ENCODE peak calls at places on chromosome 12, in seven cellular contexts. One of them, this sample, is unnamed.

GRCh38 chr12:131617596-131618302 is 93.1 kb upstream of the SFSWAP start:
- ATAC-seq in left lung: no peak
- ATAC-seq in T-helper 17 cell: no peak
- ATAC-seq in natural killer cell treated with Interleukin-12 subunit alpha and Interleukin-12 subunit beta and Interleukin-15 and Interleukin-18, amount 100 ng/mL, for 72 hours: no peak
- ATAC-seq in activated T-cell treated with anti-CD3 and anti-CD28 coated beads, Interleukin-2, amount 50 U/mL, for 72 hours: no peak
- ATAC-seq in PC-3: no peak
- ATAC-seq in SK-N-SH treated with all-trans-retinoic acid at 6 μM for 48 hours: no peak
- ATAC-seq in this sample: no peak

GRCh38 chr12:3363608-3364007 is 127.4 kb upstream of the PRMT8 start:
- ATAC-seq in activated T-cell treated with anti-CD3 and anti-CD28 coated beads, Interleukin-2, amount 50 U/mL, for 72 hours: no peak
- ATAC-seq in T-helper 17 cell: no peak
- ATAC-seq in PC-3: no peak
- ATAC-seq in natural killer cell treated with Interleukin-12 subunit alpha and Interleukin-12 subunit beta and Interleukin-15 and Interleukin-18, amount 100 ng/mL, for 72 hours: no peak
- ATAC-seq in SK-N-SH treated with all-trans-retinoic acid at 6 μM for 48 hours: no peak
- ATAC-seq in left lung: no peak
- ATAC-seq in this sample: no peak

GRCh38 chr12:47858511-47859266 is 39.0 kb upstream of the HDAC7 start:
- ATAC-seq in left lung: peak; percentile 40
- ATAC-seq in natural killer cell treated with Interleukin-12 subunit alpha and Interleukin-12 subunit beta and Interleukin-15 and Interleukin-18, amount 100 ng/mL, for 72 hours: no peak
- ATAC-seq in T-helper 17 cell: no peak
- ATAC-seq in PC-3: peak; percentile 75
- ATAC-seq in activated T-cell treated with anti-CD3 and anti-CD28 coated beads, Interleukin-2, amount 50 U/mL, for 72 hours: no peak
- ATAC-seq in SK-N-SH treated with all-trans-retinoic acid at 6 μM for 48 hours: no peak
- ATAC-seq in this sample: peak; percentile 84

GRCh38 chr12:122079038-122079531 is 529 bp downstream of the MLXIP start:
- ATAC-seq in left lung: peak; percentile 0
- ATAC-seq in natural killer cell treated with Interleukin-12 subunit alpha and Interleukin-12 subunit beta and Interleukin-15 and Interleukin-18, amount 100 ng/mL, for 72 hours: no peak
- ATAC-seq in activated T-cell treated with anti-CD3 and anti-CD28 coated beads, Interleukin-2, amount 50 U/mL, for 72 hours: peak; percentile 21
- ATAC-seq in SK-N-SH treated with all-trans-retinoic acid at 6 μM for 48 hours: peak; percentile 3
- ATAC-seq in PC-3: peak; percentile 16
- ATAC-seq in T-helper 17 cell: peak; percentile 24
- ATAC-seq in this sample: peak; percentile 1

GRCh38 chr12:106046947-106047346 is 91.8 kb downstream of the NUAK1 start:
- ATAC-seq in T-helper 17 cell: no peak
- ATAC-seq in PC-3: no peak
- ATAC-seq in activated T-cell treated with anti-CD3 and anti-CD28 coated beads, Interleukin-2, amount 50 U/mL, for 72 hours: no peak
- ATAC-seq in left lung: no peak
- ATAC-seq in natural killer cell treated with Interleukin-12 subunit alpha and Interleukin-12 subunit beta and Interleukin-15 and Interleukin-18, amount 100 ng/mL, for 72 hours: no peak
- ATAC-seq in SK-N-SH treated with all-trans-retinoic acid at 6 μM for 48 hours: no peak
- ATAC-seq in this sample: no peak

GRCh38 chr12:109654357-109654756 is 59.3 kb upstream of the FAM222A start:
- ATAC-seq in left lung: no peak
- ATAC-seq in SK-N-SH treated with all-trans-retinoic acid at 6 μM for 48 hours: peak; percentile 39
- ATAC-seq in natural killer cell treated with Interleukin-12 subunit alpha and Interleukin-12 subunit beta and Interleukin-15 and Interleukin-18, amount 100 ng/mL, for 72 hours: no peak
- ATAC-seq in PC-3: no peak
- ATAC-seq in activated T-cell treated with anti-CD3 and anti-CD28 coated beads, Interleukin-2, amount 50 U/mL, for 72 hours: no peak
- ATAC-seq in T-helper 17 cell: no peak
- ATAC-seq in this sample: no peak

GRCh38 chr12:73629171-73629570 is 908.5 kb upstream of the ATXN7L3B start:
- ATAC-seq in PC-3: no peak
- ATAC-seq in left lung: no peak
- ATAC-seq in SK-N-SH treated with all-trans-retinoic acid at 6 μM for 48 hours: no peak
- ATAC-seq in natural killer cell treated with Interleukin-12 subunit alpha and Interleukin-12 subunit beta and Interleukin-15 and Interleukin-18, amount 100 ng/mL, for 72 hours: no peak
- ATAC-seq in T-helper 17 cell: no peak
- ATAC-seq in activated T-cell treated with anti-CD3 and anti-CD28 coated beads, Interleukin-2, amount 50 U/mL, for 72 hours: no peak
- ATAC-seq in this sample: no peak

GRCh38 chr12:11862794-11863193 is 207.9 kb upstream of the BCL2L14 start:
- ATAC-seq in natural killer cell treated with Interleukin-12 subunit alpha and Interleukin-12 subunit beta and Interleukin-15 and Interleukin-18, amount 100 ng/mL, for 72 hours: no peak
- ATAC-seq in left lung: peak; percentile 63
- ATAC-seq in activated T-cell treated with anti-CD3 and anti-CD28 coated beads, Interleukin-2, amount 50 U/mL, for 72 hours: peak; percentile 58
- ATAC-seq in PC-3: no peak
- ATAC-seq in T-helper 17 cell: no peak
- ATAC-seq in SK-N-SH treated with all-trans-retinoic acid at 6 μM for 48 hours: peak; percentile 84
- ATAC-seq in this sample: no peak

GRCh38 chr12:147242-147641 is 66.7 kb downstream of the SLC6A12 start:
- ATAC-seq in SK-N-SH treated with all-trans-retinoic acid at 6 μM for 48 hours: no peak
- ATAC-seq in PC-3: no peak
- ATAC-seq in T-helper 17 cell: no peak
- ATAC-seq in left lung: no peak
- ATAC-seq in activated T-cell treated with anti-CD3 and anti-CD28 coated beads, Interleukin-2, amount 50 U/mL, for 72 hours: no peak
- ATAC-seq in natural killer cell treated with Interleukin-12 subunit alpha and Interleukin-12 subunit beta and Interleukin-15 and Interleukin-18, amount 100 ng/mL, for 72 hours: no peak
- ATAC-seq in this sample: no peak

GRCh38 chr12:108234155-108234554 is 105.0 kb downstream of the CMKLR1 start:
- ATAC-seq in activated T-cell treated with anti-CD3 and anti-CD28 coated beads, Interleukin-2, amount 50 U/mL, for 72 hours: no peak
- ATAC-seq in SK-N-SH treated with all-trans-retinoic acid at 6 μM for 48 hours: no peak
- ATAC-seq in left lung: peak; percentile 38
- ATAC-seq in PC-3: no peak
- ATAC-seq in T-helper 17 cell: no peak
- ATAC-seq in natural killer cell treated with Interleukin-12 subunit alpha and Interleukin-12 subunit beta and Interleukin-15 and Interleukin-18, amount 100 ng/mL, for 72 hours: peak; percentile 47
- ATAC-seq in this sample: no peak

GRCh38 chr12:7608184-7608911 is 57.4 kb downstream of the APOBEC1 start:
- ATAC-seq in PC-3: no peak
- ATAC-seq in SK-N-SH treated with all-trans-retinoic acid at 6 μM for 48 hours: no peak
- ATAC-seq in T-helper 17 cell: no peak
- ATAC-seq in activated T-cell treated with anti-CD3 and anti-CD28 coated beads, Interleukin-2, amount 50 U/mL, for 72 hours: no peak
- ATAC-seq in left lung: no peak
- ATAC-seq in natural killer cell treated with Interleukin-12 subunit alpha and Interleukin-12 subunit beta and Interleukin-15 and Interleukin-18, amount 100 ng/mL, for 72 hours: peak; percentile 27
- ATAC-seq in this sample: peak; percentile 84

GRCh38 chr12:125533434-125534029 is 468.3 kb downstream of the AACS start:
- ATAC-seq in T-helper 17 cell: no peak
- ATAC-seq in natural killer cell treated with Interleukin-12 subunit alpha and Interleukin-12 subunit beta and Interleukin-15 and Interleukin-18, amount 100 ng/mL, for 72 hours: peak; percentile 20
- ATAC-seq in left lung: peak; percentile 83
- ATAC-seq in SK-N-SH treated with all-trans-retinoic acid at 6 μM for 48 hours: peak; percentile 91
- ATAC-seq in PC-3: peak; percentile 83
- ATAC-seq in activated T-cell treated with anti-CD3 and anti-CD28 coated beads, Interleukin-2, amount 50 U/mL, for 72 hours: peak; percentile 35
- ATAC-seq in this sample: peak; percentile 44

GRCh38 chr12:12024958-12025682 is 45.6 kb upstream of the BCL2L14 start:
- ATAC-seq in T-helper 17 cell: peak; percentile 98
- ATAC-seq in activated T-cell treated with anti-CD3 and anti-CD28 coated beads, Interleukin-2, amount 50 U/mL, for 72 hours: peak; percentile 63
- ATAC-seq in natural killer cell treated with Interleukin-12 subunit alpha and Interleukin-12 subunit beta and Interleukin-15 and Interleukin-18, amount 100 ng/mL, for 72 hours: peak; percentile 55
- ATAC-seq in SK-N-SH treated with all-trans-retinoic acid at 6 μM for 48 hours: no peak
- ATAC-seq in PC-3: no peak
- ATAC-seq in left lung: no peak
- ATAC-seq in this sample: peak; percentile 67

GRCh38 chr12:79881351-79881750 is 53.5 kb downstream of the PPP1R12A start:
- ATAC-seq in left lung: peak; percentile 37
- ATAC-seq in PC-3: no peak
- ATAC-seq in activated T-cell treated with anti-CD3 and anti-CD28 coated beads, Interleukin-2, amount 50 U/mL, for 72 hours: no peak
- ATAC-seq in natural killer cell treated with Interleukin-12 subunit alpha and Interleukin-12 subunit beta and Interleukin-15 and Interleukin-18, amount 100 ng/mL, for 72 hours: no peak
- ATAC-seq in SK-N-SH treated with all-trans-retinoic acid at 6 μM for 48 hours: no peak
- ATAC-seq in T-helper 17 cell: peak; percentile 28
- ATAC-seq in this sample: no peak

GRCh38 chr12:124191024-124191359 is 103.9 kb upstream of the RFLNA start:
- ATAC-seq in left lung: no peak
- ATAC-seq in PC-3: no peak
- ATAC-seq in T-helper 17 cell: no peak
- ATAC-seq in natural killer cell treated with Interleukin-12 subunit alpha and Interleukin-12 subunit beta and Interleukin-15 and Interleukin-18, amount 100 ng/mL, for 72 hours: peak; percentile 61
- ATAC-seq in SK-N-SH treated with all-trans-retinoic acid at 6 μM for 48 hours: peak; percentile 44
- ATAC-seq in activated T-cell treated with anti-CD3 and anti-CD28 coated beads, Interleukin-2, amount 50 U/mL, for 72 hours: peak; percentile 35
- ATAC-seq in this sample: no peak

GRCh38 chr12:45217846-45218245 is 2.0 kb downstream of the ANO6 start:
- ATAC-seq in left lung: no peak
- ATAC-seq in T-helper 17 cell: no peak
- ATAC-seq in SK-N-SH treated with all-trans-retinoic acid at 6 μM for 48 hours: no peak
- ATAC-seq in natural killer cell treated with Interleukin-12 subunit alpha and Interleukin-12 subunit beta and Interleukin-15 and Interleukin-18, amount 100 ng/mL, for 72 hours: no peak
- ATAC-seq in PC-3: peak; percentile 3
- ATAC-seq in activated T-cell treated with anti-CD3 and anti-CD28 coated beads, Interleukin-2, amount 50 U/mL, for 72 hours: no peak
- ATAC-seq in this sample: no peak

GRCh38 chr12:54701940-54702592 is 53.9 kb upstream of the DCD start:
- ATAC-seq in natural killer cell treated with Interleukin-12 subunit alpha and Interleukin-12 subunit beta and Interleukin-15 and Interleukin-18, amount 100 ng/mL, for 72 hours: no peak
- ATAC-seq in SK-N-SH treated with all-trans-retinoic acid at 6 μM for 48 hours: peak; percentile 77
- ATAC-seq in left lung: peak; percentile 87
- ATAC-seq in PC-3: peak; percentile 75
- ATAC-seq in T-helper 17 cell: peak; percentile 64
- ATAC-seq in activated T-cell treated with anti-CD3 and anti-CD28 coated beads, Interleukin-2, amount 50 U/mL, for 72 hours: peak; percentile 39
- ATAC-seq in this sample: no peak